ENCODE peak calls at places on chromosomes 12 and 14, in ten cellular contexts. Q is activated CD8-positive, alpha-beta memory T cell treated with anti-CD3 and anti-CD28 coated beads for 48 hours; A is non-pigmented ciliary epithelial cell; S is cardiac muscle cell; Y is heart left ventricle; L is hepatocyte; F is amniotic stem cell; W is stimulated activated CD8-positive, alpha-beta memory T cell treated with anti-CD3 and anti-CD28 coated beads, Interleukin-4, amount 100 ng/mL, for 24 hours; R is activated T-helper 9 cell treated with anti-CD3 and anti-CD28 coated beads, Interleukin-2, amount 50 U/mL, for 16 hours; P is CD4-positive, alpha-beta memory T cell. I is an unnamed sample.

GRCh38 chr12:86801439-86801838 is 545.2 kb upstream of the MGAT4C start:
- DNase-seq in Q (no peak), A (no peak), S (no peak), Y (no peak), L (no peak), F (no peak), W (no peak), R (no peak), P (no peak), I (no peak)

GRCh38 chr14:88063807-88064206 is 58.9 kb downstream of the GPR65 start:
- DNase-seq in Q (no peak), A (no peak), S (no peak), Y (no peak), L (no peak), F (no peak), W (no peak), R (no peak), P (no peak), I (no peak)

GRCh38 chr14:98548071-98548686 is 723.8 kb downstream of the BCL11B start:
- DNase-seq in Q (no peak), A (no peak), S (no peak), Y (no peak), L (no peak), F (no peak), W (peak), R (no peak), P (no peak), I (no peak)

GRCh38 chr12:10722905-10723866 is at the start of gene YBX3:
- DNase-seq in Q (peak), A (no peak), S (peak), Y (peak), L (peak), F (peak), W (peak), R (no peak), P (peak), I (peak)

GRCh38 chr12:15823360-15824128 is 34.4 kb upstream of the EPS8 start:
- DNase-seq in Q (no peak), A (no peak), S (no peak), Y (no peak), L (peak), F (no peak), W (no peak), R (no peak), P (no peak), I (no peak)

GRCh38 chr14:24710403-24711063 is 76.5 kb upstream of the GZMB start:
- DNase-seq in Q (no peak), A (peak), S (peak), Y (peak), L (peak), F (peak), W (peak), R (peak), P (peak), I (peak)

GRCh38 chr12:50203691-50204090 is 36.5 kb upstream of the CERS5 start:
- DNase-seq in Q (no peak), A (no peak), S (no peak), Y (no peak), L (no peak), F (no peak), W (no peak), R (no peak), P (no peak), I (no peak)

GRCh38 chr12:56221233-56221756 is 427 bp downstream of the RNF41 start:
- DNase-seq in Q (no peak), A (peak), S (peak), Y (peak), L (peak), F (peak), W (no peak), R (no peak), P (no peak), I (peak)

GRCh38 chr14:105938055-105938863 is 411.9 kb downstream of the TMEM121 start:
- DNase-seq in Q (no peak), A (no peak), S (no peak), Y (no peak), L (no peak), F (no peak), W (no peak), R (no peak), P (no peak), I (no peak)

GRCh38 chr12:13450231-13451080 is 253.9 kb downstream of the EMP1 start:
- DNase-seq in Q (no peak), A (no peak), S (no peak), Y (no peak), L (no peak), F (no peak), W (no peak), R (no peak), P (no peak), I (no peak)

GRCh38 chr14:22837750-22838538 is 1.6 kb downstream of the MMP14 start:
- DNase-seq in Q (no peak), A (no peak), S (peak), Y (peak), L (peak), F (no peak), W (no peak), R (no peak), P (no peak), I (peak)

GRCh38 chr12:32217354-32218310 is 111.0 kb downstream of the BICD1 start:
- DNase-seq in Q (no peak), A (peak), S (peak), Y (peak), L (no peak), F (peak), W (no peak), R (no peak), P (no peak), I (no peak)

GRCh38 chr14:93430319-93430801 is 379 bp upstream of the UNC79 start:
- DNase-seq in Q (no peak), A (no peak), S (peak), Y (no peak), L (peak), F (no peak), W (no peak), R (no peak), P (no peak), I (no peak)

GRCh38 chr14:35400707-35401421 is 3.7 kb downstream of the NFKBIA start:
- DNase-seq in Q (no peak), A (no peak), S (peak), Y (no peak), L (peak), F (no peak), W (peak), R (peak), P (peak), I (no peak)

GRCh38 chr12:65986047-65986446 is 144.5 kb downstream of the LLPH start:
- DNase-seq in Q (no peak), A (no peak), S (no peak), Y (no peak), L (no peak), F (no peak), W (no peak), R (no peak), P (no peak), I (no peak)

GRCh38 chr14:65213316-65213715 is 111.0 kb upstream of the MAX start:
- DNase-seq in Q (no peak), A (no peak), S (no peak), Y (no peak), L (no peak), F (no peak), W (no peak), R (no peak), P (no peak), I (no peak)

GRCh38 chr14:75273272-75274044 is 5.2 kb upstream of the FOS start:
- DNase-seq in Q (no peak), A (no peak), S (peak), Y (peak), L (peak), F (no peak), W (no peak), R (no peak), P (no peak), I (peak)

GRCh38 chr12:6278439-6279255 is 31.8 kb upstream of the PLEKHG6 start:
- DNase-seq in Q (peak), A (no peak), S (peak), Y (peak), L (peak), F (peak), W (peak), R (peak), P (peak), I (peak)

GRCh38 chr14:34297786-34298520 is 164.1 kb downstream of the SPTSSA start:
- DNase-seq in Q (no peak), A (no peak), S (no peak), Y (no peak), L (peak), F (no peak), W (no peak), R (no peak), P (no peak), I (no peak)

GRCh38 chr12:103571286-103571685 is 15.8 kb upstream of the STAB2 start:
- DNase-seq in Q (no peak), A (no peak), S (peak), Y (peak), L (peak), F (no peak), W (no peak), R (no peak), P (no peak), I (no peak)

GRCh38 chr14:106417224-106418049 is 891.1 kb downstream of the TMEM121 start:
- DNase-seq in Q (peak), A (no peak), S (no peak), Y (peak), L (peak), F (no peak), W (peak), R (peak), P (peak), I (no peak)

GRCh38 chr12:6426882-6427671 is 17.7 kb upstream of the CD27 start:
- DNase-seq in Q (peak), A (no peak), S (no peak), Y (no peak), L (no peak), F (no peak), W (peak), R (peak), P (peak), I (no peak)

GRCh38 chr12:50201987-50202521 is 34.9 kb upstream of the CERS5 start:
- DNase-seq in Q (no peak), A (peak), S (peak), Y (no peak), L (peak), F (no peak), W (no peak), R (no peak), P (no peak), I (no peak)

GRCh38 chr12:53324113-53324778 is 2.8 kb upstream of the AAAS start:
- DNase-seq in Q (no peak), A (no peak), S (no peak), Y (no peak), L (no peak), F (no peak), W (peak), R (peak), P (peak), I (peak)

GRCh38 chr12:11561416-11561815 is 88.1 kb upstream of the ETV6 start:
- DNase-seq in Q (no peak), A (no peak), S (no peak), Y (no peak), L (no peak), F (no peak), W (no peak), R (no peak), P (no peak), I (no peak)

GRCh38 chr12:124567035-124567672 is at the start of gene NCOR2:
- DNase-seq in Q (peak), A (no peak), S (no peak), Y (no peak), L (no peak), F (no peak), W (peak), R (no peak), P (peak), I (no peak)

GRCh38 chr12:115990241-115990640 is 287.3 kb downstream of the MED13L start:
- DNase-seq in Q (no peak), A (no peak), S (no peak), Y (no peak), L (no peak), F (no peak), W (no peak), R (no peak), P (no peak), I (no peak)

GRCh38 chr14:58059121-58059520 is 92.9 kb downstream of the ARMH4 start:
- DNase-seq in Q (no peak), A (no peak), S (no peak), Y (no peak), L (no peak), F (no peak), W (no peak), R (no peak), P (no peak), I (no peak)

GRCh38 chr12:34214011-34214410 is 191.7 kb downstream of the ALG10 start:
- DNase-seq in Q (no peak), A (no peak), S (no peak), Y (no peak), L (no peak), F (no peak), W (no peak), R (no peak), P (no peak), I (no peak)

GRCh38 chr14:78614651-78615050 is 444.5 kb downstream of the NRXN3 start:
- DNase-seq in Q (no peak), A (no peak), S (no peak), Y (no peak), L (no peak), F (no peak), W (no peak), R (no peak), P (no peak), I (no peak)

GRCh38 chr12:132153501-132154340 is 9.5 kb downstream of the NOC4L start:
- DNase-seq in Q (peak), A (peak), S (peak), Y (peak), L (peak), F (no peak), W (peak), R (peak), P (peak), I (peak)

GRCh38 chr12:111322336-111323250 is 46.3 kb downstream of the PHETA1 start:
- DNase-seq in Q (no peak), A (no peak), S (no peak), Y (peak), L (no peak), F (no peak), W (no peak), R (no peak), P (no peak), I (no peak)

GRCh38 chr14:29716150-29716549 is 211.5 kb downstream of the PRKD1 start:
- DNase-seq in Q (no peak), A (no peak), S (peak), Y (no peak), L (no peak), F (no peak), W (no peak), R (no peak), P (no peak), I (no peak)

GRCh38 chr12:117019866-117020265 is 79.3 kb downstream of the TESC start:
- DNase-seq in Q (no peak), A (no peak), S (no peak), Y (no peak), L (no peak), F (no peak), W (no peak), R (no peak), P (no peak), I (no peak)

I was measured in uterus.